ENCODE peak calls at places on chromosomes 1 and 21, in ten cellular contexts. S, F, D, V, Y, U, O, B, R and J are unnamed samples.

GRCh38 chr1:201460783-201461182 is 8.2 kb downstream of the PHLDA3 start:
- DNase-seq in U (no peak), R (no peak), O (no peak), Y (no peak), B (no peak), S (no peak), F (no peak), V (no peak), D (no peak), J (no peak)

GRCh38 chr1:173009597-173009996 is 41.1 kb downstream of the TNFSF18 start:
- DNase-seq in Y (no peak), R (no peak), D (peak), S (no peak), B (no peak), O (no peak), U (no peak), F (no peak), V (no peak), J (no peak)

GRCh38 chr1:29513357-29513756 is 277.0 kb downstream of the PTPRU start:
- DNase-seq in Y (no peak), R (peak), F (no peak), D (peak), O (peak), S (no peak), U (peak), B (no peak), V (peak), J (no peak)

GRCh38 chr1:189775343-189775742 is 702.3 kb downstream of the BRINP3 start:
- DNase-seq in F (no peak), D (peak), O (no peak), S (no peak), R (no peak), V (peak), U (no peak), Y (no peak), B (no peak), J (no peak)

GRCh38 chr1:2459757-2460156 is 16.3 kb upstream of the PLCH2 start:
- DNase-seq in F (no peak), S (no peak), Y (no peak), R (no peak), O (no peak), V (peak), B (no peak), U (no peak), D (peak), J (no peak)

GRCh38 chr1:80893140-80893539 is 907.6 kb upstream of the ADGRL2 start:
- DNase-seq in D (peak), R (no peak), O (peak), U (no peak), Y (no peak), B (no peak), V (no peak), F (no peak), S (no peak), J (no peak)

GRCh38 chr21:42010507-42011493 is 640 bp upstream of the ZBTB21 start:
- DNase-seq in Y (peak), O (peak), F (peak), R (no peak), V (peak), S (no peak), U (no peak), D (no peak), B (peak), J (peak)

GRCh38 chr1:201488817-201489581 is 17.9 kb downstream of the CSRP1 start:
- DNase-seq in Y (peak), B (peak), F (no peak), S (no peak), D (peak), U (no peak), R (peak), O (no peak), V (peak), J (peak)

GRCh38 chr21:43827015-43827611 is 37.7 kb downstream of the RRP1 start:
- DNase-seq in D (peak), U (no peak), S (no peak), B (peak), V (peak), Y (no peak), R (peak), O (no peak), F (no peak), J (no peak)
- H3K4me3 ChIP-seq in D (no peak), U (no peak), S (no peak), B (no peak), V (no peak), Y (no peak), R (no peak), O (no peak), F (no peak), J (no peak)

DNA sequence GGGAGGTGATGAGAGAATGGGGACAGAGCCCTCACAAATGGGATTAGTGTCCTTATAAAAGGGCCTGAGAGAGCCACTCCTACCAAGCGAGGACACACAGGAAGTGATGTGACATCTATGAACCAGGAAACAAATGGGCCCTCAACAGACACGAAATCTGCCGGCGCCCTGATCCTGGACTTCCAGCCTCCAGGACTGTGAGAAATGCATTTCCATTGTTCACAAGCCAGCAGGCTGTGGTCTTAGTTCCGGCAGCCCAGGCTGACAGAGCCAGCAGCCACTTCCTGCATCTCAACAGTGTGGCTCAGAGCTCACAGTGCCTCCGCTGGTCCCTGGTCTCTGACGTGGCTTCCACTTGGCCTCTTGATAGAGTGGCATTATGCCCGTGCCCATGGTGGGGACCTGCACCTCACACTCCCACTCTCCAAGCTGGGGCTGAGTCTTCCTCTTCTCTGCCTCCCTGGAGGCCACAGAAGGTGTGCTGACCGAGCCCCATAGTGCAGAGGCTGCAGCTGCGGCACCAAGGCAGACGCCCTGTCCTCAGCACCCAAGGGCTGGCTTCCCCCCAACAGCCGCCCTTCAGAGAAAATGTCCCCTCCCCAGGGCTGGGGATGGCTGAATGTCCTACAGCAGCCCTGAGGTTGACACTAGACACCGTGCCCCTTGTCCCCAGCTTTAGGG is 44.9 kb downstream of the ACOT7 start:
- DNase-seq in O (no peak), S (no peak), B (no peak), U (peak), F (peak), Y (no peak), R (no peak), D (peak), V (no peak), J (no peak)
- H3K4me3 ChIP-seq in O (no peak), S (peak), B (no peak), U (peak), F (no peak), Y (no peak), R (no peak), D (no peak), V (no peak), J (no peak)

DNA sequence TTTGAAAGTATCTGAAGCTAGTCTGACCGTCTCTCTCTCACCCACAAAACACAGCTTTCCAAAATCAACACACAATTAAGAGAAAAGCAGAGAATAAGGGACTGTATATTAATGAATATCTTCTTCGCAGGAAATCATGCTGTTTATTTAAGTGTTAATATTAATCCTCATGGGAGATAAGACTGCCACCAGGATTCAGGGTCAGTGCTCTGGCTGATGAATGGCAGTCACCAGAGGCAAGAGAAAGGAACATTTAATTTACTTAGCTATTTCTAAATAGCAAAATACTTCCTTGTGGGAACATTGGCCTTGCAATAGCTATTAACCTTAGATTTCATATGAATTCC is 2.2 kb downstream of the SCYL3 start:
- DNase-seq in F (no peak), S (no peak), U (no peak), Y (no peak), B (peak), O (no peak), R (no peak), D (no peak), V (no peak), J (peak)
- H3K4me3 ChIP-seq in F (no peak), S (peak), U (peak), Y (no peak), B (peak), O (no peak), R (no peak), D (no peak), V (no peak), J (no peak)

GRCh38 chr1:94045465-94046056 is 75.4 kb downstream of the ABCA4 start:
- DNase-seq in R (peak), F (peak), U (no peak), B (peak), D (peak), O (peak), S (peak), V (peak), Y (peak), J (peak)
- H3K4me3 ChIP-seq in R (no peak), F (no peak), U (no peak), B (peak), D (no peak), O (no peak), S (peak), V (peak), Y (peak), J (no peak)

DNA sequence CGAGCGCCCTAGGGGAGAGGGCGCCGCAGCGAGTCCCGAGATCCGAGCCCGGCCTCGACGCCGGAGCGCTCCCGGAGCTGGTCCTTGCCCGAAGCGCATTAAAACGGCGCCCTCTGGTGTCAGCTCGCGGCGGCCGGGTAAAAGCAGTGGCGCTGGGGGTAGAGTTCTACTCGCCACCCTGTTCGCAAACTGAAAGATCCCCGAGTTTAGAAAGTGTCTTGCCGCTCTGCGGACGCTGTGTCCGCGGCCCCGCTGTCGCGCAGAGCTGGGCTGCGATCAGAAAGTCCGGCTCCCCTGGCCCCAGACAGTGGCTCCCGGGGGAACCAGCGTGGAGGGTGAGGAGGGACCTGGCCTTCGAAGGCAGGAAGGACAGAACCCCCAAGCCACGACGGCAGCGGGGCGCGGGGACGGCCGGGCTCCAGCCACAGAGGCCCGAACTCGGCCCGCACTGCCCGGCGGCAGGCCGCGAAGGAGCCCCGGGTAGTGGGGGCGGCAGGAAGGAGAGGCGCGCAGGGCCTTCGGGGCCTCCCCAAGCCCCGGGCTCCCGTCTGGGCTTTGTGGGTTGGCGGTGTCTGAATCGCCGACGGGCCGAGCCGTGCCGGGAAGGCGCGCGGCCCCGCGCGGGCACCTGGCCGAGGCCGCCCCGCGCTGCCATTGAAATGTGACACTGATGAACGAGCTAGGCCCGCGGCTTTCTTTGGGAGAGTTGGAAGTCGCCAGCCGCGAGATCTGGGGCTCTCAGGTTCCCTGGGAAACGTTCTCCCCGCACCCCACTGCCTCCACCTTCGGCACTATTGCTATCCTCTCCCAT is 39.1 kb upstream of the NFIA start:
- DNase-seq in O (peak), V (peak), D (peak), S (peak), Y (peak), B (peak), U (peak), F (peak), R (no peak), J (peak)
- H3K4me3 ChIP-seq in O (peak), V (peak), D (peak), S (peak), Y (peak), B (peak), U (peak), F (peak), R (peak), J (peak)

GRCh38 chr1:89905391-89906058 is 84.7 kb downstream of the LRRC8D start:
- DNase-seq in V (peak), B (no peak), Y (no peak), D (no peak), F (no peak), O (no peak), S (no peak), R (no peak), U (no peak), J (no peak)
- H3K4me3 ChIP-seq in V (no peak), B (no peak), Y (no peak), D (no peak), F (no peak), O (no peak), S (no peak), R (no peak), U (no peak), J (no peak)